ENCODE peak calls at places on chromosomes 16 and 17, in four cellular contexts. P is stomach, B is epithelial cell of proximal tubule, S is right atrium auricular region. U is an unnamed sample.
A peak's percentile ranks its signal among the peaks of the same experiment; 100 is the strongest.

GRCh38 chr16:89583197-89583894 is 7.8 kb downstream of the CPNE7 start:
- DNase-seq in P (no peak), S (no peak), B (no peak), U (no peak)

GRCh38 chr17:66863820-66864219 is 28.9 kb downstream of the CACNG5 start:
- DNase-seq in B (no peak), S (no peak), P (no peak), U (no peak)

GRCh38 chr17:59893617-59894100 is 738 bp downstream of the RPS6KB1 start:
- DNase-seq in S (no peak), P (no peak), B (no peak), U (no peak)

GRCh38 chr17:41555105-41555887 is 16.6 kb downstream of the KRT9 start:
- DNase-seq in P (no peak), B (no peak), S (no peak), U (no peak)

GRCh38 chr16:83995756-83996155 is 27.7 kb downstream of the NECAB2 start:
- DNase-seq in S (no peak), B (no peak), P (peak; percentile 57), U (no peak)

GRCh38 chr17:36705651-36706436 is 104.5 kb downstream of the MRM1 start:
- DNase-seq in B (no peak), S (no peak), P (peak; percentile 46), U (peak; percentile 44)

GRCh38 chr17:8463089-8463488 is 27.4 kb downstream of the NDEL1 start:
- DNase-seq in S (no peak), B (no peak), P (no peak), U (no peak)

GRCh38 chr16:2770057-2770780 is 6.9 kb downstream of the ELOB start:
- DNase-seq in P (no peak), B (no peak), S (no peak), U (no peak)

GRCh38 chr17:27564463-27564862 is 66.5 kb upstream of the LGALS9 start:
- DNase-seq in B (no peak), P (no peak), S (no peak), U (no peak)

GRCh38 chr17:37465058-37465616 is 24.6 kb upstream of the DUSP14 start:
- DNase-seq in P (no peak), S (no peak), B (no peak), U (no peak)

GRCh38 chr17:15048381-15048780 is 216.7 kb downstream of the PMP22 start:
- DNase-seq in S (no peak), B (no peak), P (no peak), U (no peak)

GRCh38 chr16:67157892-67158635 is 1.6 kb downstream of the TRADD start:
- DNase-seq in S (no peak), B (no peak), P (no peak), U (no peak)

GRCh38 chr17:76816590-76817135 is 51.5 kb upstream of the MGAT5B start:
- DNase-seq in S (no peak), B (no peak), P (peak; percentile 28), U (peak; percentile 43)

GRCh38 chr16:82782715-82783251 is 156.0 kb downstream of the CDH13 start:
- DNase-seq in S (no peak), B (no peak), P (no peak), U (no peak)

GRCh38 chr16:1790611-1791255 is 2.8 kb downstream of the IGFALS start:
- DNase-seq in S (no peak), B (no peak), P (no peak), U (no peak)

GRCh38 chr17:79907855-79908254 is 68.6 kb upstream of the CBX4 start:
- DNase-seq in B (no peak), S (no peak), P (no peak), U (no peak)

GRCh38 chr17:77375917-77376651 is 235.3 kb downstream of the SEC14L1 start:
- DNase-seq in B (no peak), S (no peak), P (peak; percentile 45), U (no peak)

DNA sequence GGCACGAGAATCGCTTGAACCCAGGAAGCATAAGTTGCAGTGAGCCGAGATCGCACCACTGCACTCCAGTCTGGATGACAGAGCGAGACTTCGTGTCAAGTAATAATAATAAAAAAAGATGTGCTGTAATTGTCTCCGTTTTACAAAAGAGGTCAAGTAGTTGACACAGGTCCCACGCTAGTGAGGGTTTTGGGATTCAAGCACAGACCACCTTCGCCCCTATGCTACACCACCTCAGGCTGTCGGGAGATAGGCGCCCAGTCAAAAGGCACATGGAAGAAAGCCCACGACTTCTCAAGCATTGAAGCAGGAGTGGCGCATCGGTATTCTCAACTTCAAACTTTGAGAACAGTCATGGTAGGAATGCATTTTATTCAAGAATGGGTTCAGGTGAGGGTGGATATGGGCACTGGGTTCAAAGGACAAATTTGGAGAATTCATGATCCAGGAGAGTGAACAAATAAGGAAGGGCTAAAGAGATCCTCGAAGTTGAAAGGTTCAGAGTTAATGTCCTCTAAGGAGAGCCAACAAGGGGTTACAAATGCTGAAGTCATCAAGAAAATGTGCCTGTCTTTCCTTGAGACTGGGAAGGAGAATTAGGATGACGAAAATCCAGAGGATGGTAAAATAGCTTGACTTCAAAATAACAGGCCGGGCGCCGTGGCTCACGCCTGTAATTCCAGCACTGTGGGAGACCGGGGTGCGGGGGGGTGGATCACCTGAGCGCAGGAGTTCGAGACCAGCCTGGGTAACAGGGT is 1.4 kb upstream of the AMZ2 start:
- DNase-seq in S (no peak), B (no peak), P (no peak), U (no peak)
- H3K4me3 ChIP-seq in S (peak overlapping the region; percentile 74), B (no peak overlapping the region), P (peak overlapping the region; percentile 77), U (peak overlapping the region; percentile 80)

DNA sequence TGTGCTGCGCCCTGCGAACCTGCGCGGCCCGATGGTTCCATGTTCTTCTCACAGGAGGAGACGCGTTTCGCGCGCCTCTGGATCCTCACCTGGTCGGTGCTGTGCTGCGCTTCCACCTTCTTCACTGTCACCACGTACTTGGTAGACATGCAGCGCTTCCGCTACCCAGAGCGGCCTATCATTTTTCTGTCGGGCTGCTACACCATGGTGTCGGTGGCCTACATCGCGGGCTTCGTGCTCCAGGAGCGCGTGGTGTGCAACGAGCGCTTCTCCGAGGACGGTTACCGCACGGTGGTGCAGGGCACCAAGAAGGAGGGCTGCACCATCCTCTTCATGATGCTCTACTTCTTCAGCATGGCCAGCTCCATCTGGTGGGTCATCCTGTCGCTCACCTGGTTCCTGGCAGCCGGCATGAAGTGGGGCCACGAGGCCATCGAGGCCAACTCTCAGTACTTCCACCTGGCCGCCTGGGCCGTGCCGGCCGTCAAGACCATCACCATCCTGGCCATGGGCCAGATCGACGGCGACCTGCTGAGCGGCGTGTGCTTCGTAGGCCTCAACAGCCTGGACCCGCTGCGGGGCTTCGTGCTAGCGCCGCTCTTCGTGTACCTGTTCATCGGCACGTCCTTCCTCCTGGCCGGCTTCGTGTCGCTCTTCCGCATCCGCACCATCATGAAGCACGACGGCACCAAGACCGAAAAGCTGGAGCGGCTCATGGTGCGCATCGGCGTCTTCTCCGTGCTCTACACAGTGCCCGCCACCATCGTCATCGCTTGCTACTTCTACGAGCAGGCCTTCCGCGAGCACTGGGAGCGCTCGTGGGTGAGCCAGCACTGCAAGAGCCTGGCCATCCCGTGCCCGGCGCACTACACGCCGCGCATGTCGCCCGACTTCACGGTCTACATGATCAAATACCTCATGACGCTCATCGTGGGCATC is 1.3 kb downstream of the FZD2 start:
- DNase-seq in P (no peak), B (no peak), S (no peak), U (no peak)
- H3K4me3 ChIP-seq in P (peak overlapping the region; percentile 66), B (no peak overlapping the region), S (peak overlapping the region; percentile 70), U (peak overlapping the region; percentile 70)

GRCh38 chr17:34255841-34256240 is 756 bp downstream of the CCL2 start:
- DNase-seq in B (no peak), S (no peak), P (no peak), U (no peak)

GRCh38 chr17:34255381-34255732 is 272 bp downstream of the CCL2 start:
- DNase-seq in B (no peak), P (no peak), S (no peak), U (no peak)

GRCh38 chr17:34254651-34255380 is at the start of gene CCL2:
- DNase-seq in B (no peak), S (peak; percentile 88), P (peak; percentile 33), U (no peak)

GRCh38 chr17:34252890-34253525 is 2.1 kb upstream of the CCL2 start:
- DNase-seq in S (no peak), P (no peak), B (no peak), U (no peak)

GRCh38 chr17:34254146-34254545 is 939 bp upstream of the CCL2 start:
- DNase-seq in B (no peak), P (no peak), S (no peak), U (no peak)
- H3K4me3 ChIP-seq in B (no peak overlapping the region), P (no peak overlapping the region), S (peak overlapping the region; percentile 51), U (no peak overlapping the region)

DNA sequence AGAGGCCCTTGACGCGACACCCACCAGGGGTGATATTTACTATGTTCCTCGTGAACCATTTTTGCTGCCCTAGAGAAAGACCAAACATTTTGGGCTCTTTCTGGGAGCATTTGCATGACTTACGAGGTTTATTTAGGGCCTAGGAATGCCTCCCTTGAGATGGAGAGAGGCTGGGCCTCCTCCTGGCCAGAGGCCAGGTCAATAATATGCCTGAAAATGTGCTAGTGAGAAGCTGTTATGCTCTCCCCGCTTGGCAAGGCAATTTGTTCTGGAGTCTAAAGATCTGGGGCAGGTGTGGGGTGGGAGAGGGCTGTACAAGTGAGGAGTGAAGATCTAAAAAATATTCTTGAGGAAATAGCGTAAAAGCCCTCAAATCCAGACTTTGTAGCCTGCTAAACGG is 587.3 kb upstream of the CDH5 start:
- DNase-seq in P (no peak), S (no peak), B (no peak), U (no peak)
- H3K4me3 ChIP-seq in P (no peak overlapping the region), S (no peak overlapping the region), B (no peak overlapping the region), U (no peak overlapping the region)

GRCh38 chr17:72618018-72618509 is 474.4 kb downstream of the SLC39A11 start:
- DNase-seq in S (no peak), P (peak; percentile 83), B (no peak), U (peak; percentile 75)
- H3K4me3 ChIP-seq in S (no peak overlapping the region), P (peak overlapping the region; percentile 16), B (peak overlapping the region; percentile 45), U (peak overlapping the region; percentile 44)

DNA sequence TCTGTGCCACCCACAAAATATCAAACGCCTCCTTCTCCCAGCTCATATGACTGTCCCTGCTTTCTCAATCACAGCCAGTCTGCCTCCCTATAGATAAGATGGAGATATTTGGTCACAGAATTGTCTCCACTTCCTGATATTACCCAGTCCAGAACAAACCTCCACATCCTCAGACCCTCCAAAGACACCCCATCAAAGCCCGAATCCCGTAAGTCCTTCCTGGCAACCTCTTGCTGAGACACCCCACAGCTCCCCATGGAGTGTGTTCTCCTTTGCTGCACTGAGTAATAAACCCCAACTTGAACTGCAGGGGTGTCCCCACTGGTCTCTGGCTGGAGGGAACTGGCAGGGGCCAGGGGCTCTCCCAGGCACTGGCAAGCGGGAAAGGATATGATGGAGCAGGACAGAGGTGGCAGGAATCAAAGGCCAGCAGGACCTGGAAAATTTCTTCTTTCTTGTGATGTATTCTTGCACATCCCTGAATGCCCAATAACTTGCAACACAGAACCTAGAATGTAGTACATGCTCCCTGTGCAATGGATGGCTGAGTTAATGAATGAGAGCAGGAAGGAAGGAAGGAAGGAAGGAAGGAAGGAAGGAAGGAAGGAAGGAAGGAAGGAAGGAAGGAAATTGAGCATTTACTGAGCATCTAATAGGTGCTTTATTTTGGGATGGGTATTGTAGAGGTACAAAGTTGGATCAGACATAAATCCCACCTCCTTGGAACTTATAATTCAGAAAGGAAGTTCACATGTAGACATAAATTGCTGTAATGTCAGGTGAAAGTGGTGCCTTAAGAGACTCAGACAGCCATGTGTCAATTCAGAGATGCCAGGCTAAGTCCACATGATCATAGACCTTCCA is 13.9 kb downstream of the TMEM114 start:
- DNase-seq in P (no peak), S (no peak), B (no peak), U (no peak)
- H3K4me3 ChIP-seq in P (no peak overlapping the region), S (no peak overlapping the region), B (no peak overlapping the region), U (no peak overlapping the region)